ENCODE peak calls at places on chromosome 18, in eight cellular contexts. One of them, this sample, is unnamed.

GRCh38 chr18:78069784-78070664 is 820.4 kb downstream of the GALR1 start:
- DNase-seq in pons: peak; percentile 82
- DNase-seq in activated CD4-positive, alpha-beta T cell treated with anti-CD3 and anti-CD28 coated beads, Interleukin-2, amount 50 U/mL, for 48 hours: no peak
- DNase-seq in activated T-cell treated with anti-CD3 and anti-CD28 coated beads, Interleukin-2, amount 50 U/mL, for 72 hours: no peak
- DNase-seq in WERI-Rb-1: no peak
- DNase-seq in activated naive CD4-positive, alpha-beta T cell treated with anti-CD3 and anti-CD28 coated beads, Interleukin-2, amount 50 U/mL, for 16 hours: no peak
- DNase-seq in T1000: no peak
- DNase-seq in T-helper 2 cell: no peak
- DNase-seq in this sample: no peak

GRCh38 chr18:54215069-54215468 is 9.4 kb downstream of the MBD2 start:
- DNase-seq in pons: no peak
- DNase-seq in activated CD4-positive, alpha-beta T cell treated with anti-CD3 and anti-CD28 coated beads, Interleukin-2, amount 50 U/mL, for 48 hours: no peak
- DNase-seq in activated T-cell treated with anti-CD3 and anti-CD28 coated beads, Interleukin-2, amount 50 U/mL, for 72 hours: no peak
- DNase-seq in WERI-Rb-1: no peak
- DNase-seq in activated naive CD4-positive, alpha-beta T cell treated with anti-CD3 and anti-CD28 coated beads, Interleukin-2, amount 50 U/mL, for 16 hours: no peak
- DNase-seq in T1000: no peak
- DNase-seq in T-helper 2 cell: no peak
- DNase-seq in this sample: no peak

GRCh38 chr18:32549248-32549842 is 78.7 kb upstream of the GAREM1 start:
- DNase-seq in pons: peak; percentile 40
- DNase-seq in activated CD4-positive, alpha-beta T cell treated with anti-CD3 and anti-CD28 coated beads, Interleukin-2, amount 50 U/mL, for 48 hours: peak; percentile 57
- DNase-seq in activated T-cell treated with anti-CD3 and anti-CD28 coated beads, Interleukin-2, amount 50 U/mL, for 72 hours: peak; percentile 57
- DNase-seq in WERI-Rb-1: peak; percentile 55
- DNase-seq in activated naive CD4-positive, alpha-beta T cell treated with anti-CD3 and anti-CD28 coated beads, Interleukin-2, amount 50 U/mL, for 16 hours: peak; percentile 59
- DNase-seq in T1000: no peak
- DNase-seq in T-helper 2 cell: peak; percentile 6
- DNase-seq in this sample: peak; percentile 10

GRCh38 chr18:79965119-79965902 is 868 bp downstream of the HSBP1L1 start:
- DNase-seq in pons: peak; percentile 26
- DNase-seq in activated CD4-positive, alpha-beta T cell treated with anti-CD3 and anti-CD28 coated beads, Interleukin-2, amount 50 U/mL, for 48 hours: peak; percentile 35
- DNase-seq in activated T-cell treated with anti-CD3 and anti-CD28 coated beads, Interleukin-2, amount 50 U/mL, for 72 hours: no peak
- DNase-seq in WERI-Rb-1: no peak
- DNase-seq in activated naive CD4-positive, alpha-beta T cell treated with anti-CD3 and anti-CD28 coated beads, Interleukin-2, amount 50 U/mL, for 16 hours: no peak
- DNase-seq in T1000: no peak
- DNase-seq in T-helper 2 cell: no peak
- DNase-seq in this sample: no peak

GRCh38 chr18:36752929-36753865 is 75.6 kb downstream of the TPGS2 start:
- DNase-seq in pons: no peak
- DNase-seq in activated CD4-positive, alpha-beta T cell treated with anti-CD3 and anti-CD28 coated beads, Interleukin-2, amount 50 U/mL, for 48 hours: no peak
- DNase-seq in activated T-cell treated with anti-CD3 and anti-CD28 coated beads, Interleukin-2, amount 50 U/mL, for 72 hours: no peak
- DNase-seq in WERI-Rb-1: no peak
- DNase-seq in activated naive CD4-positive, alpha-beta T cell treated with anti-CD3 and anti-CD28 coated beads, Interleukin-2, amount 50 U/mL, for 16 hours: no peak
- DNase-seq in T1000: no peak
- DNase-seq in T-helper 2 cell: no peak
- DNase-seq in this sample: no peak

GRCh38 chr18:45069542-45069941 is 388.9 kb downstream of the SETBP1 start:
- DNase-seq in pons: no peak
- DNase-seq in activated CD4-positive, alpha-beta T cell treated with anti-CD3 and anti-CD28 coated beads, Interleukin-2, amount 50 U/mL, for 48 hours: no peak
- DNase-seq in activated T-cell treated with anti-CD3 and anti-CD28 coated beads, Interleukin-2, amount 50 U/mL, for 72 hours: no peak
- DNase-seq in WERI-Rb-1: no peak
- DNase-seq in activated naive CD4-positive, alpha-beta T cell treated with anti-CD3 and anti-CD28 coated beads, Interleukin-2, amount 50 U/mL, for 16 hours: no peak
- DNase-seq in T1000: no peak
- DNase-seq in T-helper 2 cell: no peak
- DNase-seq in this sample: no peak

GRCh38 chr18:74942319-74942910 is 266.5 kb downstream of the PTGR3 start:
- DNase-seq in pons: no peak
- DNase-seq in activated CD4-positive, alpha-beta T cell treated with anti-CD3 and anti-CD28 coated beads, Interleukin-2, amount 50 U/mL, for 48 hours: peak; percentile 31
- DNase-seq in activated T-cell treated with anti-CD3 and anti-CD28 coated beads, Interleukin-2, amount 50 U/mL, for 72 hours: peak; percentile 24
- DNase-seq in WERI-Rb-1: no peak
- DNase-seq in activated naive CD4-positive, alpha-beta T cell treated with anti-CD3 and anti-CD28 coated beads, Interleukin-2, amount 50 U/mL, for 16 hours: no peak
- DNase-seq in T1000: no peak
- DNase-seq in T-helper 2 cell: no peak
- DNase-seq in this sample: no peak

GRCh38 chr18:51029378-51029693 is 677 bp upstream of the SMAD4 start:
- DNase-seq in pons: no peak
- DNase-seq in activated CD4-positive, alpha-beta T cell treated with anti-CD3 and anti-CD28 coated beads, Interleukin-2, amount 50 U/mL, for 48 hours: no peak
- DNase-seq in activated T-cell treated with anti-CD3 and anti-CD28 coated beads, Interleukin-2, amount 50 U/mL, for 72 hours: no peak
- DNase-seq in WERI-Rb-1: no peak
- DNase-seq in activated naive CD4-positive, alpha-beta T cell treated with anti-CD3 and anti-CD28 coated beads, Interleukin-2, amount 50 U/mL, for 16 hours: no peak
- DNase-seq in T1000: no peak
- DNase-seq in T-helper 2 cell: no peak
- DNase-seq in this sample: no peak

GRCh38 chr18:54924948-54925347 is 34.3 kb downstream of the CCDC68 start:
- DNase-seq in pons: no peak
- DNase-seq in activated CD4-positive, alpha-beta T cell treated with anti-CD3 and anti-CD28 coated beads, Interleukin-2, amount 50 U/mL, for 48 hours: no peak
- DNase-seq in activated T-cell treated with anti-CD3 and anti-CD28 coated beads, Interleukin-2, amount 50 U/mL, for 72 hours: no peak
- DNase-seq in WERI-Rb-1: no peak
- DNase-seq in activated naive CD4-positive, alpha-beta T cell treated with anti-CD3 and anti-CD28 coated beads, Interleukin-2, amount 50 U/mL, for 16 hours: no peak
- DNase-seq in T1000: no peak
- DNase-seq in T-helper 2 cell: no peak
- DNase-seq in this sample: no peak

GRCh38 chr18:56001576-56001975 is 413.6 kb upstream of the TCF4 start:
- DNase-seq in pons: no peak
- DNase-seq in activated CD4-positive, alpha-beta T cell treated with anti-CD3 and anti-CD28 coated beads, Interleukin-2, amount 50 U/mL, for 48 hours: no peak
- DNase-seq in activated T-cell treated with anti-CD3 and anti-CD28 coated beads, Interleukin-2, amount 50 U/mL, for 72 hours: no peak
- DNase-seq in WERI-Rb-1: no peak
- DNase-seq in activated naive CD4-positive, alpha-beta T cell treated with anti-CD3 and anti-CD28 coated beads, Interleukin-2, amount 50 U/mL, for 16 hours: no peak
- DNase-seq in T1000: no peak
- DNase-seq in T-helper 2 cell: no peak
- DNase-seq in this sample: no peak

GRCh38 chr18:172361-172760 is 14.0 kb downstream of the USP14 start:
- DNase-seq in pons: no peak
- DNase-seq in activated CD4-positive, alpha-beta T cell treated with anti-CD3 and anti-CD28 coated beads, Interleukin-2, amount 50 U/mL, for 48 hours: no peak
- DNase-seq in activated T-cell treated with anti-CD3 and anti-CD28 coated beads, Interleukin-2, amount 50 U/mL, for 72 hours: no peak
- DNase-seq in WERI-Rb-1: no peak
- DNase-seq in activated naive CD4-positive, alpha-beta T cell treated with anti-CD3 and anti-CD28 coated beads, Interleukin-2, amount 50 U/mL, for 16 hours: no peak
- DNase-seq in T1000: no peak
- DNase-seq in T-helper 2 cell: no peak
- DNase-seq in this sample: no peak

GRCh38 chr18:23235860-23236259 is 100.6 kb downstream of the CABLES1 start:
- DNase-seq in pons: no peak
- DNase-seq in activated CD4-positive, alpha-beta T cell treated with anti-CD3 and anti-CD28 coated beads, Interleukin-2, amount 50 U/mL, for 48 hours: no peak
- DNase-seq in activated T-cell treated with anti-CD3 and anti-CD28 coated beads, Interleukin-2, amount 50 U/mL, for 72 hours: no peak
- DNase-seq in WERI-Rb-1: no peak
- DNase-seq in activated naive CD4-positive, alpha-beta T cell treated with anti-CD3 and anti-CD28 coated beads, Interleukin-2, amount 50 U/mL, for 16 hours: no peak
- DNase-seq in T1000: no peak
- DNase-seq in T-helper 2 cell: no peak
- DNase-seq in this sample: no peak

GRCh38 chr18:27956001-27956400 is 220.9 kb downstream of the CDH2 start:
- DNase-seq in pons: no peak
- DNase-seq in activated CD4-positive, alpha-beta T cell treated with anti-CD3 and anti-CD28 coated beads, Interleukin-2, amount 50 U/mL, for 48 hours: no peak
- DNase-seq in activated T-cell treated with anti-CD3 and anti-CD28 coated beads, Interleukin-2, amount 50 U/mL, for 72 hours: no peak
- DNase-seq in WERI-Rb-1: no peak
- DNase-seq in activated naive CD4-positive, alpha-beta T cell treated with anti-CD3 and anti-CD28 coated beads, Interleukin-2, amount 50 U/mL, for 16 hours: no peak
- DNase-seq in T1000: no peak
- DNase-seq in T-helper 2 cell: no peak
- DNase-seq in this sample: no peak

GRCh38 chr18:33239298-33239697 is 201.2 kb downstream of the CCDC178 start:
- DNase-seq in pons: no peak
- DNase-seq in activated CD4-positive, alpha-beta T cell treated with anti-CD3 and anti-CD28 coated beads, Interleukin-2, amount 50 U/mL, for 48 hours: no peak
- DNase-seq in activated T-cell treated with anti-CD3 and anti-CD28 coated beads, Interleukin-2, amount 50 U/mL, for 72 hours: no peak
- DNase-seq in WERI-Rb-1: no peak
- DNase-seq in activated naive CD4-positive, alpha-beta T cell treated with anti-CD3 and anti-CD28 coated beads, Interleukin-2, amount 50 U/mL, for 16 hours: no peak
- DNase-seq in T1000: no peak
- DNase-seq in T-helper 2 cell: no peak
- DNase-seq in this sample: no peak

GRCh38 chr18:9988665-9989064 is 74.8 kb downstream of the VAPA start:
- DNase-seq in pons: no peak
- DNase-seq in activated CD4-positive, alpha-beta T cell treated with anti-CD3 and anti-CD28 coated beads, Interleukin-2, amount 50 U/mL, for 48 hours: no peak
- DNase-seq in activated T-cell treated with anti-CD3 and anti-CD28 coated beads, Interleukin-2, amount 50 U/mL, for 72 hours: no peak
- DNase-seq in WERI-Rb-1: no peak
- DNase-seq in activated naive CD4-positive, alpha-beta T cell treated with anti-CD3 and anti-CD28 coated beads, Interleukin-2, amount 50 U/mL, for 16 hours: no peak
- DNase-seq in T1000: no peak
- DNase-seq in T-helper 2 cell: no peak
- DNase-seq in this sample: no peak

GRCh38 chr18:23229472-23229871 is 94.2 kb downstream of the CABLES1 start:
- DNase-seq in pons: no peak
- DNase-seq in activated CD4-positive, alpha-beta T cell treated with anti-CD3 and anti-CD28 coated beads, Interleukin-2, amount 50 U/mL, for 48 hours: no peak
- DNase-seq in activated T-cell treated with anti-CD3 and anti-CD28 coated beads, Interleukin-2, amount 50 U/mL, for 72 hours: no peak
- DNase-seq in WERI-Rb-1: no peak
- DNase-seq in activated naive CD4-positive, alpha-beta T cell treated with anti-CD3 and anti-CD28 coated beads, Interleukin-2, amount 50 U/mL, for 16 hours: no peak
- DNase-seq in T1000: no peak
- DNase-seq in T-helper 2 cell: no peak
- DNase-seq in this sample: no peak

GRCh38 chr18:63817441-63818051 is 42.3 kb downstream of the SERPINB7 start:
- DNase-seq in pons: no peak
- DNase-seq in activated CD4-positive, alpha-beta T cell treated with anti-CD3 and anti-CD28 coated beads, Interleukin-2, amount 50 U/mL, for 48 hours: no peak
- DNase-seq in activated T-cell treated with anti-CD3 and anti-CD28 coated beads, Interleukin-2, amount 50 U/mL, for 72 hours: no peak
- DNase-seq in WERI-Rb-1: no peak
- DNase-seq in activated naive CD4-positive, alpha-beta T cell treated with anti-CD3 and anti-CD28 coated beads, Interleukin-2, amount 50 U/mL, for 16 hours: no peak
- DNase-seq in T1000: no peak
- DNase-seq in T-helper 2 cell: no peak
- DNase-seq in this sample: no peak

GRCh38 chr18:58338961-58339722 is 289.7 kb downstream of the ALPK2 start:
- DNase-seq in pons: no peak
- DNase-seq in activated CD4-positive, alpha-beta T cell treated with anti-CD3 and anti-CD28 coated beads, Interleukin-2, amount 50 U/mL, for 48 hours: no peak
- DNase-seq in activated T-cell treated with anti-CD3 and anti-CD28 coated beads, Interleukin-2, amount 50 U/mL, for 72 hours: no peak
- DNase-seq in WERI-Rb-1: no peak
- DNase-seq in activated naive CD4-positive, alpha-beta T cell treated with anti-CD3 and anti-CD28 coated beads, Interleukin-2, amount 50 U/mL, for 16 hours: no peak
- DNase-seq in T1000: no peak
- DNase-seq in T-helper 2 cell: no peak
- DNase-seq in this sample: no peak

GRCh38 chr18:44852216-44852615 is 171.5 kb downstream of the SETBP1 start:
- DNase-seq in pons: no peak
- DNase-seq in activated CD4-positive, alpha-beta T cell treated with anti-CD3 and anti-CD28 coated beads, Interleukin-2, amount 50 U/mL, for 48 hours: no peak
- DNase-seq in activated T-cell treated with anti-CD3 and anti-CD28 coated beads, Interleukin-2, amount 50 U/mL, for 72 hours: no peak
- DNase-seq in WERI-Rb-1: no peak
- DNase-seq in activated naive CD4-positive, alpha-beta T cell treated with anti-CD3 and anti-CD28 coated beads, Interleukin-2, amount 50 U/mL, for 16 hours: no peak
- DNase-seq in T1000: no peak
- DNase-seq in T-helper 2 cell: no peak
- DNase-seq in this sample: no peak

GRCh38 chr18:58632557-58632956 is 3.7 kb upstream of the ALPK2 start:
- DNase-seq in pons: no peak
- DNase-seq in activated CD4-positive, alpha-beta T cell treated with anti-CD3 and anti-CD28 coated beads, Interleukin-2, amount 50 U/mL, for 48 hours: no peak
- DNase-seq in activated T-cell treated with anti-CD3 and anti-CD28 coated beads, Interleukin-2, amount 50 U/mL, for 72 hours: no peak
- DNase-seq in WERI-Rb-1: no peak
- DNase-seq in activated naive CD4-positive, alpha-beta T cell treated with anti-CD3 and anti-CD28 coated beads, Interleukin-2, amount 50 U/mL, for 16 hours: no peak
- DNase-seq in T1000: no peak
- DNase-seq in T-helper 2 cell: no peak
- DNase-seq in this sample: no peak

GRCh38 chr18:75041586-75041985 is 167.4 kb downstream of the PTGR3 start:
- DNase-seq in pons: peak; percentile 42
- DNase-seq in activated CD4-positive, alpha-beta T cell treated with anti-CD3 and anti-CD28 coated beads, Interleukin-2, amount 50 U/mL, for 48 hours: no peak
- DNase-seq in activated T-cell treated with anti-CD3 and anti-CD28 coated beads, Interleukin-2, amount 50 U/mL, for 72 hours: no peak
- DNase-seq in WERI-Rb-1: no peak
- DNase-seq in activated naive CD4-positive, alpha-beta T cell treated with anti-CD3 and anti-CD28 coated beads, Interleukin-2, amount 50 U/mL, for 16 hours: no peak
- DNase-seq in T1000: no peak
- DNase-seq in T-helper 2 cell: no peak
- DNase-seq in this sample: no peak

GRCh38 chr18:13543811-13544732 is 182.3 kb downstream of the FAM210A start:
- DNase-seq in pons: no peak
- DNase-seq in activated CD4-positive, alpha-beta T cell treated with anti-CD3 and anti-CD28 coated beads, Interleukin-2, amount 50 U/mL, for 48 hours: no peak
- DNase-seq in activated T-cell treated with anti-CD3 and anti-CD28 coated beads, Interleukin-2, amount 50 U/mL, for 72 hours: no peak
- DNase-seq in WERI-Rb-1: no peak
- DNase-seq in activated naive CD4-positive, alpha-beta T cell treated with anti-CD3 and anti-CD28 coated beads, Interleukin-2, amount 50 U/mL, for 16 hours: no peak
- DNase-seq in T1000: no peak
- DNase-seq in T-helper 2 cell: no peak
- DNase-seq in this sample: no peak

GRCh38 chr18:21163647-21164625 is 52.3 kb upstream of the ROCK1 start:
- DNase-seq in pons: peak; percentile 78
- DNase-seq in activated CD4-positive, alpha-beta T cell treated with anti-CD3 and anti-CD28 coated beads, Interleukin-2, amount 50 U/mL, for 48 hours: no peak
- DNase-seq in activated T-cell treated with anti-CD3 and anti-CD28 coated beads, Interleukin-2, amount 50 U/mL, for 72 hours: no peak
- DNase-seq in WERI-Rb-1: no peak
- DNase-seq in activated naive CD4-positive, alpha-beta T cell treated with anti-CD3 and anti-CD28 coated beads, Interleukin-2, amount 50 U/mL, for 16 hours: no peak
- DNase-seq in T1000: peak; percentile 31
- DNase-seq in T-helper 2 cell: no peak
- DNase-seq in this sample: no peak

GRCh38 chr18:79748321-79749157 is 49.2 kb upstream of the KCNG2 start:
- DNase-seq in pons: no peak
- DNase-seq in activated CD4-positive, alpha-beta T cell treated with anti-CD3 and anti-CD28 coated beads, Interleukin-2, amount 50 U/mL, for 48 hours: no peak
- DNase-seq in activated T-cell treated with anti-CD3 and anti-CD28 coated beads, Interleukin-2, amount 50 U/mL, for 72 hours: no peak
- DNase-seq in WERI-Rb-1: peak; percentile 6
- DNase-seq in activated naive CD4-positive, alpha-beta T cell treated with anti-CD3 and anti-CD28 coated beads, Interleukin-2, amount 50 U/mL, for 16 hours: no peak
- DNase-seq in T1000: no peak
- DNase-seq in T-helper 2 cell: no peak
- DNase-seq in this sample: no peak

GRCh38 chr18:64164883-64165282 is 16.0 kb upstream of the LINC00305 start:
- DNase-seq in pons: no peak
- DNase-seq in activated CD4-positive, alpha-beta T cell treated with anti-CD3 and anti-CD28 coated beads, Interleukin-2, amount 50 U/mL, for 48 hours: no peak
- DNase-seq in activated T-cell treated with anti-CD3 and anti-CD28 coated beads, Interleukin-2, amount 50 U/mL, for 72 hours: no peak
- DNase-seq in WERI-Rb-1: no peak
- DNase-seq in activated naive CD4-positive, alpha-beta T cell treated with anti-CD3 and anti-CD28 coated beads, Interleukin-2, amount 50 U/mL, for 16 hours: no peak
- DNase-seq in T1000: no peak
- DNase-seq in T-helper 2 cell: no peak
- DNase-seq in this sample: no peak

GRCh38 chr18:7666195-7666776 is 99.2 kb downstream of the PTPRM start:
- DNase-seq in pons: no peak
- DNase-seq in activated CD4-positive, alpha-beta T cell treated with anti-CD3 and anti-CD28 coated beads, Interleukin-2, amount 50 U/mL, for 48 hours: no peak
- DNase-seq in activated T-cell treated with anti-CD3 and anti-CD28 coated beads, Interleukin-2, amount 50 U/mL, for 72 hours: no peak
- DNase-seq in WERI-Rb-1: no peak
- DNase-seq in activated naive CD4-positive, alpha-beta T cell treated with anti-CD3 and anti-CD28 coated beads, Interleukin-2, amount 50 U/mL, for 16 hours: no peak
- DNase-seq in T1000: no peak
- DNase-seq in T-helper 2 cell: no peak
- DNase-seq in this sample: no peak

GRCh38 chr18:29596959-29597358 is 1420.0 kb upstream of the CDH2 start:
- DNase-seq in pons: no peak
- DNase-seq in activated CD4-positive, alpha-beta T cell treated with anti-CD3 and anti-CD28 coated beads, Interleukin-2, amount 50 U/mL, for 48 hours: no peak
- DNase-seq in activated T-cell treated with anti-CD3 and anti-CD28 coated beads, Interleukin-2, amount 50 U/mL, for 72 hours: no peak
- DNase-seq in WERI-Rb-1: no peak
- DNase-seq in activated naive CD4-positive, alpha-beta T cell treated with anti-CD3 and anti-CD28 coated beads, Interleukin-2, amount 50 U/mL, for 16 hours: no peak
- DNase-seq in T1000: no peak
- DNase-seq in T-helper 2 cell: no peak
- DNase-seq in this sample: no peak

GRCh38 chr18:33034941-33035340 is 262.1 kb upstream of the KLHL14 start:
- DNase-seq in pons: no peak
- DNase-seq in activated CD4-positive, alpha-beta T cell treated with anti-CD3 and anti-CD28 coated beads, Interleukin-2, amount 50 U/mL, for 48 hours: no peak
- DNase-seq in activated T-cell treated with anti-CD3 and anti-CD28 coated beads, Interleukin-2, amount 50 U/mL, for 72 hours: no peak
- DNase-seq in WERI-Rb-1: no peak
- DNase-seq in activated naive CD4-positive, alpha-beta T cell treated with anti-CD3 and anti-CD28 coated beads, Interleukin-2, amount 50 U/mL, for 16 hours: no peak
- DNase-seq in T1000: no peak
- DNase-seq in T-helper 2 cell: no peak
- DNase-seq in this sample: no peak

GRCh38 chr18:24734058-24734457 is 273.6 kb downstream of the HRH4 start:
- DNase-seq in pons: peak; percentile 55
- DNase-seq in activated CD4-positive, alpha-beta T cell treated with anti-CD3 and anti-CD28 coated beads, Interleukin-2, amount 50 U/mL, for 48 hours: no peak
- DNase-seq in activated T-cell treated with anti-CD3 and anti-CD28 coated beads, Interleukin-2, amount 50 U/mL, for 72 hours: no peak
- DNase-seq in WERI-Rb-1: peak; percentile 64
- DNase-seq in activated naive CD4-positive, alpha-beta T cell treated with anti-CD3 and anti-CD28 coated beads, Interleukin-2, amount 50 U/mL, for 16 hours: no peak
- DNase-seq in T1000: no peak
- DNase-seq in T-helper 2 cell: no peak
- DNase-seq in this sample: no peak

GRCh38 chr18:78770149-78771139 is 209.2 kb upstream of the SALL3 start:
- DNase-seq in pons: no peak
- DNase-seq in activated CD4-positive, alpha-beta T cell treated with anti-CD3 and anti-CD28 coated beads, Interleukin-2, amount 50 U/mL, for 48 hours: no peak
- DNase-seq in activated T-cell treated with anti-CD3 and anti-CD28 coated beads, Interleukin-2, amount 50 U/mL, for 72 hours: no peak
- DNase-seq in WERI-Rb-1: no peak
- DNase-seq in activated naive CD4-positive, alpha-beta T cell treated with anti-CD3 and anti-CD28 coated beads, Interleukin-2, amount 50 U/mL, for 16 hours: no peak
- DNase-seq in T1000: no peak
- DNase-seq in T-helper 2 cell: no peak
- DNase-seq in this sample: no peak

GRCh38 chr18:64409511-64409910 is 260.6 kb upstream of the LINC00305 start:
- DNase-seq in pons: peak; percentile 25
- DNase-seq in activated CD4-positive, alpha-beta T cell treated with anti-CD3 and anti-CD28 coated beads, Interleukin-2, amount 50 U/mL, for 48 hours: no peak
- DNase-seq in activated T-cell treated with anti-CD3 and anti-CD28 coated beads, Interleukin-2, amount 50 U/mL, for 72 hours: peak; percentile 1
- DNase-seq in WERI-Rb-1: no peak
- DNase-seq in activated naive CD4-positive, alpha-beta T cell treated with anti-CD3 and anti-CD28 coated beads, Interleukin-2, amount 50 U/mL, for 16 hours: no peak
- DNase-seq in T1000: no peak
- DNase-seq in T-helper 2 cell: no peak
- DNase-seq in this sample: no peak

GRCh38 chr18:45063246-45064038 is 382.8 kb downstream of the SETBP1 start:
- DNase-seq in pons: no peak
- DNase-seq in activated CD4-positive, alpha-beta T cell treated with anti-CD3 and anti-CD28 coated beads, Interleukin-2, amount 50 U/mL, for 48 hours: no peak
- DNase-seq in activated T-cell treated with anti-CD3 and anti-CD28 coated beads, Interleukin-2, amount 50 U/mL, for 72 hours: no peak
- DNase-seq in WERI-Rb-1: no peak
- DNase-seq in activated naive CD4-positive, alpha-beta T cell treated with anti-CD3 and anti-CD28 coated beads, Interleukin-2, amount 50 U/mL, for 16 hours: no peak
- DNase-seq in T1000: no peak
- DNase-seq in T-helper 2 cell: no peak
- DNase-seq in this sample: no peak

GRCh38 chr18:9066817-9067306 is 35.6 kb upstream of the NDUFV2 start:
- DNase-seq in pons: no peak
- DNase-seq in activated CD4-positive, alpha-beta T cell treated with anti-CD3 and anti-CD28 coated beads, Interleukin-2, amount 50 U/mL, for 48 hours: no peak
- DNase-seq in activated T-cell treated with anti-CD3 and anti-CD28 coated beads, Interleukin-2, amount 50 U/mL, for 72 hours: no peak
- DNase-seq in WERI-Rb-1: no peak
- DNase-seq in activated naive CD4-positive, alpha-beta T cell treated with anti-CD3 and anti-CD28 coated beads, Interleukin-2, amount 50 U/mL, for 16 hours: no peak
- DNase-seq in T1000: no peak
- DNase-seq in T-helper 2 cell: no peak
- DNase-seq in this sample: no peak

GRCh38 chr18:12278765-12279682 is 24.9 kb downstream of the CIDEA start:
- DNase-seq in pons: peak; percentile 16
- DNase-seq in activated CD4-positive, alpha-beta T cell treated with anti-CD3 and anti-CD28 coated beads, Interleukin-2, amount 50 U/mL, for 48 hours: no peak
- DNase-seq in activated T-cell treated with anti-CD3 and anti-CD28 coated beads, Interleukin-2, amount 50 U/mL, for 72 hours: no peak
- DNase-seq in WERI-Rb-1: no peak
- DNase-seq in activated naive CD4-positive, alpha-beta T cell treated with anti-CD3 and anti-CD28 coated beads, Interleukin-2, amount 50 U/mL, for 16 hours: no peak
- DNase-seq in T1000: no peak
- DNase-seq in T-helper 2 cell: no peak
- DNase-seq in this sample: no peak